ENCODE peak calls at places on chromosomes 6 and 20, in seven cellular contexts. L is Peyer's patch, N is prostate gland, U is AG04450, J is WTC11, P is OCI-LY7, X is foreskin fibroblast. H is an unnamed sample.

GRCh38 chr20:24842591-24843442 is 106.3 kb upstream of the CST7 start:
- DNase-seq in L (no peak), N (no peak), U (no peak), J (no peak), P (peak), X (no peak), H (peak)

GRCh38 chr20:46991850-46992639 is 97.4 kb downstream of the EYA2 start:
- DNase-seq in L (no peak), N (no peak), U (no peak), J (no peak), P (no peak), X (no peak), H (no peak)

GRCh38 chr6:24536466-24536865 is 41.7 kb downstream of the ALDH5A1 start:
- DNase-seq in L (no peak), N (no peak), U (no peak), J (no peak), P (no peak), X (no peak), H (no peak)

GRCh38 chr6:45661667-45662066 is 283.9 kb upstream of the SUPT3H start:
- DNase-seq in L (no peak), N (no peak), U (no peak), J (no peak), P (peak), X (peak), H (no peak)

GRCh38 chr6:143549630-143550268 is 38.2 kb upstream of the FUCA2 start:
- DNase-seq in L (no peak), N (no peak), U (no peak), J (no peak), P (no peak), X (no peak), H (peak)

GRCh38 chr6:45420083-45420908 is 42.6 kb upstream of the SUPT3H start:
- DNase-seq in L (no peak), N (peak), U (no peak), J (peak), P (no peak), X (peak), H (no peak)

GRCh38 chr20:10992776-10993175 is 319.0 kb upstream of the JAG1 start:
- DNase-seq in L (no peak), N (no peak), U (no peak), J (no peak), P (no peak), X (peak), H (no peak)

GRCh38 chr20:24935140-24935539 is 13.9 kb upstream of the CST7 start:
- DNase-seq in L (no peak), N (no peak), U (no peak), J (no peak), P (no peak), X (no peak), H (no peak)

GRCh38 chr6:9520417-9521151 is 894.3 kb downstream of the TFAP2A start:
- DNase-seq in L (no peak), N (no peak), U (peak), J (no peak), P (no peak), X (peak), H (peak)

GRCh38 chr6:135083992-135084915 is 29.6 kb upstream of the HBS1L start:
- DNase-seq in L (no peak), N (no peak), U (no peak), J (no peak), P (no peak), X (no peak), H (no peak)

GRCh38 chr6:43665376-43665775 is 20.5 kb downstream of the RSPH9 start:
- DNase-seq in L (no peak), N (no peak), U (no peak), J (no peak), P (no peak), X (peak), H (no peak)

GRCh38 chr6:128725271-128726233 is 157.4 kb upstream of the LAMA2 start:
- DNase-seq in L (no peak), N (no peak), U (no peak), J (no peak), P (peak), X (peak), H (peak)

GRCh38 chr20:46199198-46199597 is 81.1 kb downstream of the CD40 start:
- DNase-seq in L (no peak), N (no peak), U (no peak), J (peak), P (no peak), X (peak), H (no peak)

GRCh38 chr20:62236200-62236599 is 2.1 kb upstream of the OSBPL2 start:
- DNase-seq in L (no peak), N (no peak), U (no peak), J (no peak), P (no peak), X (no peak), H (no peak)

GRCh38 chr6:66848244-66848953 is 1141.4 kb upstream of the EYS start:
- DNase-seq in L (no peak), N (no peak), U (no peak), J (no peak), P (no peak), X (no peak), H (no peak)

GRCh38 chr6:108741346-108741989 is 106.8 kb upstream of the ARMC2 start:
- DNase-seq in L (no peak), N (no peak), U (no peak), J (no peak), P (no peak), X (no peak), H (no peak)

GRCh38 chr6:167150815-167151557 is 6.8 kb downstream of the GPR31 start:
- DNase-seq in L (no peak), N (no peak), U (no peak), J (no peak), P (peak), X (no peak), H (peak)

GRCh38 chr6:67285770-67286495 is 1349.1 kb upstream of the ADGRB3 start:
- DNase-seq in L (no peak), N (no peak), U (no peak), J (no peak), P (no peak), X (peak), H (no peak)

GRCh38 chr6:693737-694038 is 749 bp upstream of the EXOC2 start:
- DNase-seq in L (no peak), N (no peak), U (no peak), J (no peak), P (no peak), X (no peak), H (no peak)

GRCh38 chr6:118674772-118675171 is 23.4 kb upstream of the CEP85L start:
- DNase-seq in L (no peak), N (no peak), U (no peak), J (no peak), P (no peak), X (no peak), H (no peak)

GRCh38 chr20:17636523-17637412 is 45.3 kb downstream of the RRBP1 start:
- DNase-seq in L (no peak), N (no peak), U (no peak), J (peak), P (no peak), X (peak), H (no peak)

GRCh38 chr20:47355489-47356219 is 845 bp downstream of the ZMYND8 start:
- DNase-seq in L (no peak), N (no peak), U (no peak), J (no peak), P (peak), X (peak), H (no peak)

GRCh38 chr6:49416195-49416594 is 46.9 kb downstream of the MMUT start:
- DNase-seq in L (no peak), N (no peak), U (no peak), J (no peak), P (no peak), X (no peak), H (no peak)

GRCh38 chr6:41159415-41160082 is 3.4 kb downstream of the TREM2 start:
- DNase-seq in L (no peak), N (no peak), U (peak), J (no peak), P (no peak), X (peak), H (no peak)

GRCh38 chr6:139370047-139370706 is 4.3 kb downstream of the CITED2 start:
- DNase-seq in L (no peak), N (no peak), U (no peak), J (no peak), P (no peak), X (peak), H (peak)

GRCh38 chr6:38943964-38944363 is 104.6 kb upstream of the GLP1R start:
- DNase-seq in L (no peak), N (no peak), U (no peak), J (peak), P (peak), X (no peak), H (no peak)
- TF ChIP-seq CTCF in L (no peak), N (no peak), U (no peak), J (no peak), P (peak), X (no peak), H (peak)

GRCh38 chr6:84967389-84967788 is 203.0 kb upstream of the TBX18 start:
- DNase-seq in L (no peak), N (no peak), U (peak), J (peak), P (peak), X (peak), H (peak)
- TF ChIP-seq CTCF in L (no peak), N (no peak), U (peak), J (peak), P (peak), X (peak), H (peak)

GRCh38 chr20:51411867-51412266 is 130.7 kb downstream of the NFATC2 start:
- DNase-seq in L (no peak), N (no peak), U (no peak), J (no peak), P (no peak), X (no peak), H (no peak)
- TF ChIP-seq CTCF in L (no peak), N (no peak), U (no peak), J (no peak), P (peak), X (no peak), H (no peak)

DNA sequence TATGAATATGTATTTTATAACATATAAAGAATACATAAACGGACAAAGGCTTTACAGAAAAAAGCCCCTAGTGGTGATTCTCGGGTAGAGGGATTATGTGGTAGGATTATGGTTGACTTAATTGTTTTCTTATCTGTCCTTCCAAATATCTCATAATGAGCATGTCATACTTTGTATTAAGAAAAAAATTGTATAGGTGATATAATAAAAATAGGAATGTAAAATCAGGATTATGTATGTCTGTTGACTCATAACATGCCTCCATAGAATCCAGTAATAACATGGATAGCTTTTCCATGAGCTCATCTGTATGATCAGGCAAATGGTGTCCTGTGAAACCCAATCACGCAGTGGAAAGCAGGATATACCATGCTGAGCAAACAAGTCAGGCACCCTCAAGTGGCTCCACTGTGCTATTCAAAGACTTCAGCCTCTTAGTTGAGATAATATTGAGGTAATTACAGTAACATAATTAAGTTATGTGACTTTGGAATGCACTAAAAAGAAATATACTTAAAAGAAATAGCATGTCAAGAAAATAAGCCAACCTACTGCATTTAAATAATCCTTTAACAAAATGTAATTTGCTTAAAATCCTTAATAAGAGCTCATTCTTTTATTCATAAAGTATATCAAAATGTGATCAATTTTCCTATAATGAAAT is 39.6 kb upstream of the PRELID3B start:
- DNase-seq in L (no peak), N (no peak), U (no peak), J (no peak), P (peak), X (peak), H (peak)
- TF ChIP-seq CTCF in L (peak), N (no peak), U (peak), J (no peak), P (peak), X (peak), H (peak)

H was measured in GM12865.